ENCODE peak calls at places on chromosomes 3 and 15, in five cellular contexts. D, V, J, Q and C are unnamed samples.
A peak's percentile ranks its signal among the peaks of the same experiment; 100 is the strongest.

GRCh38 chr3:131975047-131975446 is 59.8 kb downstream of the CPNE4 start:
- DNase-seq in D (no peak), V (no peak), J (no peak), Q (no peak), C (no peak)

GRCh38 chr3:58672451-58672850 is 5.9 kb upstream of the FAM3D start:
- DNase-seq in D (no peak), V (no peak), J (no peak), Q (no peak), C (peak; percentile 59)

GRCh38 chr3:193831495-193832455 is 238.8 kb downstream of the OPA1 start:
- DNase-seq in D (peak; percentile 97), V (peak; percentile 47), J (no peak), Q (peak; percentile 80), C (no peak)

GRCh38 chr3:196336319-196337145 is 1.7 kb downstream of the TM4SF19 start:
- DNase-seq in D (no peak), V (no peak), J (no peak), Q (no peak), C (no peak)

GRCh38 chr3:175226444-175226843 is 367.3 kb downstream of the NAALADL2 start:
- DNase-seq in D (no peak), V (no peak), J (no peak), Q (no peak), C (no peak)

GRCh38 chr15:41984622-41985021 is 12.3 kb upstream of the EHD4 start:
- DNase-seq in D (no peak), V (no peak), J (no peak), Q (peak; percentile 6), C (no peak)

GRCh38 chr15:72229076-72229946 is 1.7 kb downstream of the PKM start:
- DNase-seq in D (peak; percentile 54), V (peak; percentile 55), J (peak; percentile 39), Q (peak; percentile 60), C (no peak)

GRCh38 chr15:57541805-57542504 is 49.7 kb upstream of the MYZAP start:
- DNase-seq in D (peak; percentile 57), V (peak; percentile 30), J (no peak), Q (peak; percentile 83), C (peak; percentile 72)

GRCh38 chr3:160695906-160696305 is 18.9 kb downstream of the ARL14 start:
- DNase-seq in D (peak; percentile 72), V (no peak), J (no peak), Q (no peak), C (no peak)

GRCh38 chr3:28212681-28213080 is 28.7 kb upstream of the CMC1 start:
- DNase-seq in D (no peak), V (no peak), J (no peak), Q (no peak), C (no peak)

GRCh38 chr3:60953406-60953805 is 297.8 kb downstream of the FHIT start:
- DNase-seq in D (peak; percentile 51), V (no peak), J (no peak), Q (no peak), C (no peak)

GRCh38 chr15:64096486-64097431 is 977 bp downstream of the SNX1 start:
- DNase-seq in D (peak; percentile 55), V (no peak), J (no peak), Q (no peak), C (no peak)

GRCh38 chr3:4314688-4315087 is 11.5 kb downstream of the SETMAR start:
- DNase-seq in D (no peak), V (no peak), J (no peak), Q (no peak), C (no peak)
- TF ChIP-seq CTCF in D (no peak), V (peak; percentile 8), J (no peak), Q (no peak), C (no peak)

DNA sequence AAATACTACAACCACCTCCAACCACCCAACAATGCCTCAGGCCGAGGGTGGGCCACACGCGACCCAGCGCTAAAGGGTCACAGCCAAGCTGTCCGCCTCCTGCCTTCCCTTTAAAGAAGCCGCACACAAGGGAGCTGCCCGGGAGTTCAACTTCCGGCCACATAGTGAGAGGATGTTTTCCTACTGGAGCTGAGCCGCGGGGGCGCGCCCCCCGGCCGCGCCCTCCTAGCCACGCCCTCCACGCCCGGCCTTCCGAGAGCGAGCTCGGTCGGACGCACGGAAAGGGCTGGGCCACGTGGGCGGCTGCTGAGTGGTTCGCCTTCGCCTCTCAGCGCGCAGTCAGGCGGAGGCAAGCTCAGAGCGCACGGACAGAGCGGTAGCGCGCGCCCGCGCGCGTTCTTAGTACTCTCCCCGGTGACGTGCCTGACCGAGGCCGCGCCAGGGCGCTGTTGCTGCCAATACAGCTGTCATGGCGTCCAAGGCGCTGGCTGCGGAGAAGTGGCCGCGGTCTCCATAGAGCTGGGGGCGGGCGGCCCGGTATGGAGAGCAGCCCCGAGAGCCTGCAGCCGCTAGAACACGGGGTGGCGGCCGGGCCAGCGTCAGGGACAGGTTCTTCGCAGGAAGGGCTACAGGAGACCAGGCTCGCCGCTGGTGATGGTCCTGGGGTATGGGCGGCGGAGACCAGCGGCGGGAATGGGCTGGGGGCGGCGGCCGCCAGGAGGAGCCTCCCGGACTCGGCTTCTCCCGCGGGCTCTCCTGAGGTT is at the start of gene MINDY2:
- DNase-seq in D (peak; percentile 99), V (peak; percentile 96), J (peak; percentile 94), Q (peak; percentile 99), C (peak; percentile 99)
- TF ChIP-seq CTCF in D (no peak), V (peak; percentile 46), J (no peak), Q (peak; percentile 18), C (peak; percentile 18)

GRCh38 chr3:142028174-142028833 is 121.0 kb downstream of the TFDP2 start:
- DNase-seq in D (peak; percentile 92), V (peak; percentile 40), J (no peak), Q (no peak), C (no peak)
- TF ChIP-seq CTCF in D (no peak), V (no peak), J (no peak), Q (no peak), C (no peak)

DNA sequence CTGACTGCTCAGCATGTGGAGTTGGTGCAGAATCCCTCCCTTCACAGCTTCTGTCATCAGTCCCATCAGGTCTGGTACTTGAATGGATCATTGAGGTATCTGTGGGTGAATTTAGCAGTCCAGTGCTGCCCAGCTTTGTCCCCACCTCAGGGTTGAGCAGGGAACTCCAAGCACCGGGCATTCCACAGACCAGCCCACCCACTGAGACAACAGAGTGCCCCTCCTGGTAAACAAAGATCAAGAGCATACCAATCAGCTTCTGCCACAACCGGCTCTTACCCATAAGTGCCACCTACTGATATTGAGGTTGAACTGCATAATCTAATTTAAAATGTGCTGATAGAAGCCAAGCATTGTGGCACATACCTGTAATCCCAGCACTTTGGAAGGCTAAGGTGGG is 57.1 kb upstream of the FXR1 start:
- DNase-seq in D (peak; percentile 1), V (no peak), J (no peak), Q (no peak), C (no peak)
- TF ChIP-seq CTCF in D (peak; percentile 15), V (no peak), J (no peak), Q (peak; percentile 12), C (no peak)

GRCh38 chr15:31464216-31465082 is 137.8 kb downstream of the KLF13 start:
- DNase-seq in D (no peak), V (no peak), J (no peak), Q (no peak), C (peak; percentile 17)
- TF ChIP-seq CTCF in D (no peak), V (no peak), J (no peak), Q (no peak), C (no peak)